ENCODE peak calls at places on chromosomes 11 and 22, in eight cellular contexts. W is progenitor cell of endocrine pancreas; S is CD8-positive, alpha-beta T cell; G is GM10248; U is GM06990; R is HFFc6; Q is right lobe of liver; M is foreskin fibroblast. D is an unnamed sample.

GRCh38 chr11:58734681-58735490 is 3.1 kb upstream of the GLYAT start:
- DNase-seq in W (no peak), G (no peak), Q (peak), M (no peak), U (no peak), S (no peak), R (no peak), D (no peak)

GRCh38 chr11:110979696-110980095 is 265.8 kb upstream of the POU2AF2 start:
- DNase-seq in G (no peak), S (no peak), M (no peak), U (no peak), W (no peak), R (no peak), Q (no peak), D (no peak)

GRCh38 chr22:48496226-48496845 is 1331.3 kb downstream of the BRD1 start:
- DNase-seq in G (no peak), S (no peak), Q (peak), U (no peak), R (no peak), M (no peak), W (no peak), D (peak)

GRCh38 chr22:46788426-46789168 is 26.1 kb downstream of the TBC1D22A start:
- DNase-seq in W (no peak), U (no peak), R (no peak), S (no peak), G (peak), Q (no peak), M (no peak), D (no peak)

GRCh38 chr22:38572065-38572464 is 2.1 kb upstream of the DMC1 start:
- DNase-seq in S (peak), W (no peak), M (peak), U (peak), Q (no peak), R (peak), G (peak), D (no peak)

GRCh38 chr11:30758012-30758411 is 171.9 kb upstream of the MPPED2 start:
- DNase-seq in S (no peak), G (no peak), M (no peak), U (no peak), R (no peak), W (no peak), Q (no peak), D (no peak)

GRCh38 chr11:96004862-96005261 is 81.0 kb upstream of the MTMR2 start:
- DNase-seq in U (no peak), M (no peak), R (no peak), W (no peak), S (no peak), Q (no peak), G (no peak), D (no peak)

GRCh38 chr22:20514658-20515406 is 7.4 kb downstream of the MED15 start:
- DNase-seq in G (no peak), W (no peak), R (peak), U (no peak), S (no peak), M (peak), Q (peak), D (no peak)

GRCh38 chr11:29755474-29755873 is 261.4 kb downstream of the KCNA4 start:
- DNase-seq in S (no peak), U (no peak), M (no peak), R (no peak), G (no peak), W (no peak), Q (no peak), D (no peak)

GRCh38 chr11:32325187-32325586 is 110.2 kb downstream of the WT1 start:
- DNase-seq in G (no peak), S (no peak), M (no peak), W (no peak), Q (no peak), R (no peak), U (no peak), D (no peak)

GRCh38 chr22:23286296-23286695 is 106.0 kb downstream of the BCR start:
- DNase-seq in G (no peak), U (no peak), Q (no peak), M (no peak), R (no peak), W (no peak), S (no peak), D (no peak)

GRCh38 chr11:86062719-86063118 is 6.2 kb downstream of the PICALM start:
- DNase-seq in W (no peak), U (no peak), G (no peak), M (no peak), R (no peak), Q (no peak), S (no peak), D (no peak)

GRCh38 chr11:107071129-107071528 is 52.9 kb upstream of the GUCY1A2 start:
- DNase-seq in R (no peak), W (no peak), Q (no peak), G (no peak), S (no peak), U (no peak), M (no peak), D (no peak)

GRCh38 chr11:118939948-118940598 is 14.3 kb upstream of the BCL9L start:
- DNase-seq in M (no peak), R (no peak), G (peak), S (peak), U (peak), W (no peak), Q (no peak), D (peak)

GRCh38 chr11:36469881-36470802 is 39.9 kb downstream of the TRAF6 start:
- DNase-seq in R (peak), Q (no peak), W (no peak), G (no peak), U (no peak), M (no peak), S (no peak), D (no peak)

GRCh38 chr11:10893713-10894112 is 35.9 kb upstream of the ZBED5 start:
- DNase-seq in G (no peak), Q (no peak), S (no peak), R (peak), U (no peak), W (no peak), M (peak), D (no peak)

GRCh38 chr22:32751065-32751739 is 50.3 kb upstream of the TIMP3 start:
- DNase-seq in Q (no peak), S (no peak), U (no peak), W (no peak), R (no peak), M (no peak), G (no peak), D (no peak)

GRCh38 chr11:34206598-34207300 is 101.3 kb downstream of the NAT10 start:
- DNase-seq in G (no peak), W (no peak), R (no peak), S (no peak), Q (no peak), U (no peak), M (no peak), D (no peak)

GRCh38 chr22:21741790-21742189 is 6.2 kb upstream of the YPEL1 start:
- DNase-seq in W (no peak), U (no peak), R (no peak), S (no peak), M (no peak), Q (no peak), G (no peak), D (no peak)

GRCh38 chr11:107783121-107783520 is 71.3 kb upstream of the SLN start:
- DNase-seq in G (no peak), U (no peak), M (no peak), S (no peak), W (no peak), R (no peak), Q (no peak), D (no peak)

GRCh38 chr11:26348776-26349175 is 16.8 kb downstream of the ANO3 start:
- DNase-seq in U (no peak), G (no peak), S (no peak), M (no peak), W (no peak), Q (no peak), R (no peak), D (no peak)

GRCh38 chr22:38863531-38864131 is 8.4 kb downstream of the CBX6 start:
- DNase-seq in Q (peak), R (no peak), M (no peak), W (no peak), G (no peak), U (no peak), S (no peak), D (no peak)

GRCh38 chr11:56188602-56189001 is 12.2 kb downstream of the OR5J2 start:
- DNase-seq in R (no peak), W (no peak), U (no peak), G (no peak), M (no peak), Q (no peak), S (no peak), D (no peak)

GRCh38 chr11:75270896-75271415 is 30.4 kb downstream of the TPBGL start:
- DNase-seq in G (no peak), S (peak), Q (peak), M (no peak), R (peak), U (no peak), W (no peak), D (no peak)

GRCh38 chr11:13152736-13153541 is 124.7 kb upstream of the BMAL1 start:
- DNase-seq in S (no peak), W (no peak), U (no peak), G (no peak), R (peak), Q (no peak), M (no peak), D (no peak)

GRCh38 chr22:20210473-20211059 is 57.6 kb downstream of the RTN4R start:
- DNase-seq in R (no peak), U (no peak), M (no peak), S (no peak), Q (no peak), G (no peak), W (no peak), D (no peak)

GRCh38 chr22:50673231-50674126 is 856 bp downstream of the SHANK3 start:
- DNase-seq in W (no peak), Q (no peak), R (no peak), M (no peak), S (peak), G (no peak), U (no peak), D (peak)

GRCh38 chr22:31295831-31296230 is 3.5 kb upstream of the PIK3IP1 start:
- DNase-seq in R (peak), S (no peak), M (no peak), Q (no peak), W (no peak), G (no peak), U (no peak), D (no peak)

GRCh38 chr11:6611092-6612007 is 666 bp downstream of the TAF10 start:
- DNase-seq in M (no peak), R (no peak), S (peak), G (peak), Q (peak), W (no peak), U (peak), D (peak)

GRCh38 chr11:65391007-65391406 is 4.6 kb downstream of the FRMD8 start:
- DNase-seq in Q (no peak), W (no peak), R (peak), G (no peak), S (no peak), M (peak), U (no peak), D (no peak)

GRCh38 chr22:40708177-40708576 is 28.9 kb downstream of the MCHR1 start:
- DNase-seq in U (no peak), W (no peak), M (no peak), G (no peak), S (no peak), R (no peak), Q (no peak), D (no peak)

GRCh38 chr22:40705918-40706682 is 26.8 kb downstream of the MCHR1 start:
- DNase-seq in R (no peak), M (no peak), S (no peak), G (no peak), W (no peak), Q (no peak), U (no peak), D (no peak)

GRCh38 chr22:40707154-40707553 is 27.9 kb downstream of the MCHR1 start:
- DNase-seq in R (no peak), M (no peak), G (no peak), S (no peak), W (no peak), Q (no peak), U (no peak), D (no peak)

GRCh38 chr22:40703731-40704130 is 24.4 kb downstream of the MCHR1 start:
- DNase-seq in U (no peak), G (no peak), R (no peak), Q (no peak), M (no peak), W (no peak), S (no peak), D (no peak)

DNA sequence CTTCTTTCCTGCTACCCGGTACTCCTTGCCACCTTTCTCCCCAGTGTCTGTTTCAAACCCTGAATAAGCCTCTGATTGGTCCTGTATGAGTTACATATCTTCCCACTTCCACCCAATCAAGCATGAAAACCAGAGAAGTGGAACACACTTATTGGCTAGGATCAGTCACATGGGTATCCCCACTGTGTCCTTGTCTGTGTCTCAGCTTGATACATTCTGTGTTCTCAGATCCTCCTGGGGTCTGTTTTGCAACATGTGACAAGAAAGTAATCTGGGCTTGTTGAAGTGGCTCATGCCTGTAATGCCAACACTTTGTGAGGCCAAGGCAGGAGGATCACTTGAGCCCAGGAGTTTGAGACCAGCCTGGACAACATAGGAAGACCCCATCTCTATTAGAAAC is 23.9 kb downstream of the MCHR1 start:
- DNase-seq in R (no peak), M (no peak), Q (no peak), W (no peak), U (no peak), S (no peak), G (peak), D (no peak)
- TF ChIP-seq CTCF in R (no peak), M (no peak), Q (no peak), W (no peak), U (no peak), S (no peak), G (no peak), D (no peak)

GRCh38 chr11:61873588-61874459 is 17.5 kb downstream of the FADS3 start:
- DNase-seq in U (no peak), R (no peak), W (no peak), G (no peak), Q (no peak), M (no peak), S (no peak), D (peak)
- TF ChIP-seq CTCF in U (no peak), R (peak), W (no peak), G (no peak), Q (no peak), M (no peak), S (no peak), D (no peak)

GRCh38 chr22:26109686-26110315 is 59.5 kb upstream of the SEZ6L start:
- DNase-seq in U (no peak), W (no peak), Q (no peak), R (no peak), G (no peak), S (no peak), M (no peak), D (no peak)
- TF ChIP-seq CTCF in U (no peak), W (no peak), Q (no peak), R (no peak), G (no peak), S (no peak), M (no peak), D (no peak)

DNA sequence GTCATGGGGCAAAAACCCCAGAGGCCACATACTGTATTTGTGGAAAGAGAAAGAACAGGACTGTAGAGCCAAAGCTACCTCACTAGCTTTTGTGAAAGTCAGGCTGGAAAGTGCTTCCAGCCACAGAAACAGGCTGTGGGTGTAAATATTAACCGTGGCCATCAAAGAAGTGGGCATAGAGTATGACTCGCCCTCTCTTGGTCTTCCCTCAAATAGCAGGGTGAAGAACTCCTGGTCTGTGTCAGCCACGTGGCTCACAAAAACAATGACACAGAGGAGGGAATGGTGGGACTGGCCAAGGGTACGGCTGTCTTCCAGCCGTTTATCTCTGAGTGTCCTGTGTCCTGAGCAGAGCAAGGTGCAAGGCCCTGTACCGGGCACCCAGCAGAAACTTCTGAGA is 37.6 kb upstream of the UBASH3B start:
- DNase-seq in S (no peak), M (no peak), Q (no peak), G (no peak), W (no peak), R (no peak), U (no peak), D (no peak)
- TF ChIP-seq CTCF in S (no peak), M (no peak), Q (no peak), G (no peak), W (no peak), R (no peak), U (no peak), D (no peak)

GRCh38 chr22:36773935-36774334 is 2.0 kb downstream of the IFT27 start:
- DNase-seq in Q (no peak), R (peak), U (no peak), S (no peak), G (no peak), W (no peak), M (peak), D (no peak)
- TF ChIP-seq CTCF in Q (peak), R (peak), U (peak), S (no peak), G (peak), W (peak), M (peak), D (no peak)

GRCh38 chr11:978781-979180 is 53.1 kb downstream of the AP2A2 start:
- DNase-seq in R (no peak), M (no peak), G (no peak), Q (no peak), S (no peak), W (no peak), U (no peak), D (no peak)

GRCh38 chr11:976431-977160 is 50.9 kb downstream of the AP2A2 start:
- DNase-seq in U (no peak), G (no peak), W (no peak), M (peak), Q (no peak), S (peak), R (no peak), D (no peak)

GRCh38 chr11:973237-973636 is 47.6 kb downstream of the AP2A2 start:
- DNase-seq in W (no peak), M (no peak), U (no peak), G (no peak), S (no peak), Q (no peak), R (no peak), D (no peak)

GRCh38 chr11:978073-978720 is 52.5 kb downstream of the AP2A2 start:
- DNase-seq in M (no peak), R (no peak), U (no peak), W (no peak), S (no peak), G (no peak), Q (no peak), D (no peak)

DNA sequence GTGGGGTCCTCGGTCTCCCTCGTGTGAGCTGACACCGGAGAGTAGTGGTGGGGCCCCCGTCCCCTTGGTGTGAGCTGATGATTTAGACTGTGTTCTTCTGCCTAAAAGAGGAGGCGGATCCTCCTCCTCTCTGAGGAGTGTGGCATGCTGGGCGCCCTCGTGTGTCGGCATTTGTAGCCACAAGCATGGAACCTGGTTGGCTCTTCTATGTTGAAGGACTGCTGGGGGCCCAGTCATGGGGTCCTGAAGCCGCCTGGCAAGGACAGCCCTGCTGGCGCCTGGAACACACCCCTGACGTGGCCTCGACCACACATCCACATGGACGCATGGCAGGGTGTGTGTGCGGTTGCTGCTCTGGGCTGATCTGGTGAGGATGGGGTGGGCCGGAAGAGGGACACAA is 50.2 kb downstream of the AP2A2 start:
- DNase-seq in U (no peak), Q (no peak), G (no peak), W (no peak), S (no peak), R (no peak), M (peak), D (no peak)
- TF ChIP-seq CTCF in U (peak), Q (peak), G (no peak), W (peak), S (no peak), R (peak), M (peak), D (no peak)

DNA sequence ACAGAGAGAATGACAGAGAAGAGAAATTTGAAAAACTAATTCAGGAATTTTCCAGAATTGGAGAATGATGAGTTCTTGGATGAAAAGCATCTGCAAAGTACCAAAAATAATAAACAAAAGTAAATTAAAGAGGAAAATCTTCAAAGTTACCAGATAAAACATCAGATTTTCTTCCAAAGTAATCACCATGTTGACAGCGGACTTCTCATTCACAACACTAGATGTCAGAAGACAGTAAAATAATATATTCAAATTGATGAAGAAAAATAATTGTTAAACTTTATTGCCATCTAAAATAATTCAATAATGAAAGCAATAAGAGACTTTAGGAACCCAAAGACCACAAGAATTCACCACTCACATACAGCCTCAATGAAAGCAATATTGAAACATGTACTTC is 355.2 kb downstream of the DYNC2H1 start:
- DNase-seq in S (no peak), R (no peak), U (no peak), M (no peak), W (no peak), Q (no peak), G (no peak), D (no peak)
- TF ChIP-seq CTCF in S (no peak), R (peak), U (no peak), M (no peak), W (no peak), Q (no peak), G (no peak), D (no peak)

DNA sequence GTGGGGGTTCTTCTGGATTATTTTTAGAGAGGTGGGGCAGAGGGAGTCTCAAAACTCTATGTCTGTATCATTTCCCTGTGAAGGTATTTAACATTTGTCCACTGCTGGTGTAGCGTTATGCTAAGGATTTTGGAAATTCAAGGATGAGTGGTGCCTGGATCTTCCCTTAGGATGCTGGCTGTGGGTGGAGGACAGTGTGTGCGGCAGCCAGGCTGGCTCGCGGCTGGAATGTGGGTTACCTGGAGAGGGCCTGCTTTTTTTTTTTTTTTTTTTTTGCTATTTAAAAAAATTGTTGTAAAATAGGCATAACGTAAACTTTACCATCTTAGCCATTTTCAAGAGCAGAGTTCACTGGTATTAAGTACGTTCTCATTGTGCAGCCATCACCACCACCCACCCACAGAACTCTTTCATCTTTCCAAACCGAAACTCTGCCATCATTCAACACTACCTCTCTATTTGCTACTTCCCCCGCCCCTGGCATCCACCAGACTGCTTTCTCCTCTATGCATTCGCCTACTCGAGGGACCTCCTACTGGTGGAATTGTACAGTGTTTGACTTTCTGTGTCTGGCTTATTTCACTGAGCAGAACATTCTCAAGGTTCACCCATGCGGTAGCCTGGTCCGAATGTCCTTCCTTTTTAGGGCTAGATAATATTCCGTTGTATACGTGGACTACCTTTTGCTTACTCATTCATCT is 67.1 kb downstream of the PARVB start:
- DNase-seq in M (no peak), G (no peak), Q (peak), R (no peak), U (no peak), W (no peak), S (no peak), D (peak)
- TF ChIP-seq CTCF in M (peak), G (no peak), Q (no peak), R (peak), U (no peak), W (peak), S (no peak), D (no peak)

GRCh38 chr11:67615455-67616430 is 9.0 kb downstream of the NDUFV1 start:
- DNase-seq in W (no peak), R (no peak), M (no peak), S (peak), U (peak), Q (peak), G (peak), D (no peak)
- TF ChIP-seq CTCF in W (peak), R (peak), M (peak), S (no peak), U (peak), Q (peak), G (peak), D (peak)